ENCODE peak calls at places on chromosomes 6 and 20, in six cellular contexts. B, O, J, S, U and A are unnamed samples. For H3K36me3, the result is how much of the 10 kb centered on the place peaks cover.

GRCh38 chr6:1860756-1861369 is 251.1 kb downstream of the FOXC1 start:
- ATAC-seq in O (no peak), J (no peak), B (no peak), U (no peak), S (no peak), A (no peak)

GRCh38 chr20:16327606-16328005 is 245.6 kb downstream of the KIF16B start:
- ATAC-seq in S (no peak), O (no peak), J (no peak), U (peak), B (no peak), A (no peak)

GRCh38 chr20:9705722-9706476 is 133.0 kb downstream of the PAK5 start:
- ATAC-seq in S (no peak), U (no peak), O (no peak), J (no peak), B (no peak), A (no peak)

GRCh38 chr6:84739866-84740208 is 24.6 kb downstream of the TBX18 start:
- ATAC-seq in O (no peak), J (no peak), B (no peak), U (no peak), S (no peak), A (no peak)

GRCh38 chr6:5287205-5287965 is 26.1 kb downstream of the FARS2 start:
- ATAC-seq in U (peak), O (no peak), J (peak), S (no peak), B (no peak), A (peak)

GRCh38 chr6:117545161-117545595 is 57.1 kb downstream of the GOPC start:
- ATAC-seq in B (peak), U (peak), O (no peak), S (peak), J (no peak), A (no peak)

GRCh38 chr6:74269601-74269860 is 573.5 kb downstream of the CD109 start:
- ATAC-seq in U (no peak), O (no peak), J (no peak), B (no peak), S (no peak), A (no peak)

GRCh38 chr6:142842423-142843261 is 102.3 kb downstream of the HIVEP2 start:
- ATAC-seq in S (peak), J (no peak), B (no peak), O (no peak), U (no peak), A (no peak)

GRCh38 chr6:91868539-91869202 is 1281.8 kb upstream of the MAP3K7 start:
- ATAC-seq in B (no peak), O (no peak), S (no peak), J (no peak), U (no peak), A (no peak)

GRCh38 chr6:5365430-5366195 is 104.3 kb downstream of the FARS2 start:
- ATAC-seq in O (no peak), S (no peak), B (no peak), U (no peak), J (no peak), A (no peak)

GRCh38 chr6:47083586-47084047 is 41.5 kb upstream of the ADGRF1 start:
- ATAC-seq in B (no peak), O (peak), J (peak), U (peak), S (peak), A (peak)

GRCh38 chr20:12928755-12929401 is 79.9 kb upstream of the SPTLC3 start:
- ATAC-seq in O (no peak), J (no peak), U (no peak), S (no peak), B (no peak), A (no peak)

GRCh38 chr6:159467473-159468041 is 225.5 kb downstream of the SOD2 start:
- ATAC-seq in S (no peak), J (no peak), U (no peak), O (no peak), B (no peak), A (no peak)

GRCh38 chr6:71194730-71195129 is 93.9 kb upstream of the OGFRL1 start:
- ATAC-seq in B (no peak), U (no peak), O (no peak), J (no peak), S (no peak), A (no peak)

GRCh38 chr6:71187136-71187535 is 101.5 kb upstream of the OGFRL1 start:
- ATAC-seq in S (no peak), B (no peak), J (no peak), U (no peak), O (no peak), A (no peak)

GRCh38 chr6:71190809-71191208 is 97.8 kb upstream of the OGFRL1 start:
- ATAC-seq in J (no peak), O (no peak), B (no peak), S (peak), U (no peak), A (no peak)
- H3K36me3 ChIP-seq in J (under half), O (under half), B (under half), S (under half), U (under half), A (under half)

GRCh38 chr20:42442728-42443127 is 747.0 kb downstream of the PTPRT start:
- ATAC-seq in J (no peak), U (peak), B (no peak), S (no peak), O (no peak), A (peak)
- H3K27ac ChIP-seq in J (no peak), U (no peak), B (no peak), S (no peak), O (no peak), A (no peak)

GRCh38 chr6:43187821-43188220 is 5.8 kb downstream of the CUL9 start:
- ATAC-seq in O (no peak), U (no peak), S (no peak), J (no peak), B (no peak), A (no peak)

GRCh38 chr6:43188426-43188825 is 6.4 kb downstream of the CUL9 start:
- ATAC-seq in B (no peak), J (no peak), U (no peak), S (no peak), O (no peak), A (no peak)

GRCh38 chr6:43185391-43185790 is 3.4 kb downstream of the CUL9 start:
- ATAC-seq in S (no peak), B (no peak), J (no peak), U (no peak), O (no peak), A (no peak)

GRCh38 chr6:43186019-43186418 is 4.0 kb downstream of the CUL9 start:
- ATAC-seq in S (no peak), U (no peak), O (no peak), B (no peak), J (no peak), A (no peak)

GRCh38 chr6:43186706-43187105 is 4.7 kb downstream of the CUL9 start:
- ATAC-seq in U (no peak), S (no peak), B (no peak), O (no peak), J (no peak), A (no peak)
- H3K36me3 ChIP-seq in U (half or more), S (under half), B (under half), O (under half), J (half or more), A (under half)

GRCh38 chr6:89413006-89413400 is 930 bp upstream of the RRAGD start:
- ATAC-seq in O (peak), U (no peak), J (peak), B (no peak), S (no peak), A (peak)

GRCh38 chr6:89411019-89411268 is 1.1 kb downstream of the RRAGD start:
- ATAC-seq in B (no peak), S (peak), J (peak), U (peak), O (no peak), A (no peak)

GRCh38 chr6:89414215-89414614 is 2.1 kb upstream of the RRAGD start:
- ATAC-seq in B (no peak), U (no peak), S (no peak), O (no peak), J (no peak), A (no peak)

GRCh38 chr6:89411269-89412070 is 603 bp downstream of the RRAGD start:
- ATAC-seq in S (peak), U (peak), J (peak), O (peak), B (peak), A (peak)

GRCh38 chr6:89412071-89413005 is at the start of gene RRAGD:
- ATAC-seq in S (peak), B (peak), J (peak), U (peak), O (peak), A (peak)
- H3K27ac ChIP-seq in S (peak), B (peak), J (peak), U (peak), O (peak), A (peak)

GRCh38 chr20:63661959-63662812 is 4.1 kb downstream of the RTEL1 start:
- ATAC-seq in U (no peak), B (no peak), S (no peak), J (no peak), O (no peak), A (no peak)
- H3K36me3 ChIP-seq in U (under half), B (under half), S (under half), J (half or more), O (under half), A (under half)

GRCh38 chr6:52417675-52418111 is 2.4 kb upstream of the EFHC1 start:
- ATAC-seq in S (no peak), B (no peak), J (no peak), U (no peak), O (no peak), A (no peak)

GRCh38 chr6:52418606-52419005 is 1.5 kb upstream of the EFHC1 start:
- ATAC-seq in B (no peak), J (no peak), O (no peak), U (no peak), S (no peak), A (no peak)

GRCh38 chr6:52416629-52417151 is 3.5 kb upstream of the EFHC1 start:
- ATAC-seq in S (peak), J (peak), U (peak), O (no peak), B (peak), A (no peak)

GRCh38 chr6:52415917-52416628 is 4.1 kb upstream of the EFHC1 start:
- ATAC-seq in U (no peak), J (no peak), O (no peak), S (no peak), B (no peak), A (no peak)

GRCh38 chr6:52415333-52415732 is 4.8 kb upstream of the EFHC1 start:
- ATAC-seq in O (no peak), U (no peak), B (no peak), J (no peak), S (no peak), A (no peak)
- H3K27ac ChIP-seq in O (no peak), U (no peak), B (no peak), J (no peak), S (peak), A (no peak)

GRCh38 chr6:161088676-161089328 is 97.2 kb downstream of the MAP3K4 start:
- ATAC-seq in S (no peak), O (no peak), B (no peak), U (no peak), J (no peak), A (no peak)
- H3K36me3 ChIP-seq in S (under half), O (under half), B (under half), U (half or more), J (half or more), A (half or more)